ENCODE peak calls at places on chromosomes 12 and 14, in ten cellular contexts. I is nucleus accumbens; F is CD8-positive, alpha-beta T cell; S is activated T-helper 1 cell treated with Interleukin-2 at 50 U/mL for 16 hours; H is naive thymus-derived CD8-positive, alpha-beta T cell; P is H9; C is left ventricle myocardium inferior; V is lung; M is T1000; K is activated naive CD8-positive, alpha-beta T cell treated with anti-CD3 and anti-CD28 coated beads, Interleukin-2, amount 10 ng/mL, durations not matched to agents 7 days and 5 days. W is an unnamed sample.

GRCh38 chr12:70070494-70071007 is 172.7 kb upstream of the CNOT2 start:
- DNase-seq in P (no peak), I (no peak), H (no peak), F (no peak), M (no peak), S (no peak), V (no peak), K (no peak), C (no peak), W (no peak)

GRCh38 chr12:462936-463705 is 3.4 kb downstream of the B4GALNT3 start:
- DNase-seq in I (no peak), P (no peak), C (no peak), M (no peak), V (no peak), K (no peak), H (no peak), F (no peak), S (no peak), W (no peak)

GRCh38 chr12:101823891-101824290 is 6.9 kb downstream of the GNPTAB start:
- DNase-seq in V (peak; percentile 45), H (peak; percentile 85), M (no peak), K (peak; percentile 51), C (peak; percentile 39), I (peak; percentile 29), S (peak; percentile 50), P (peak; percentile 81), F (peak; percentile 51), W (peak; percentile 59)

GRCh38 chr14:53411110-53411509 is 258.0 kb upstream of the DDHD1 start:
- DNase-seq in K (no peak), P (no peak), V (no peak), C (no peak), M (no peak), S (no peak), H (no peak), I (no peak), F (no peak), W (peak; percentile 35)

GRCh38 chr14:64502476-64503183 is 1.0 kb downstream of the ZBTB25 start:
- DNase-seq in I (peak; percentile 61), F (no peak), C (no peak), M (no peak), K (peak; percentile 42), V (no peak), P (no peak), S (no peak), H (peak; percentile 40), W (no peak)

GRCh38 chr12:119258149-119258548 is 76.4 kb upstream of the CCDC60 start:
- DNase-seq in V (no peak), P (no peak), S (no peak), C (no peak), K (no peak), I (no peak), M (no peak), H (no peak), F (no peak), W (no peak)

GRCh38 chr12:52205584-52206308 is 13.9 kb upstream of the KRT80 start:
- DNase-seq in V (no peak), H (no peak), F (no peak), K (peak; percentile 5), C (no peak), S (no peak), I (no peak), M (no peak), P (no peak), W (no peak)

GRCh38 chr12:44078273-44078672 is 242.4 kb downstream of the TMEM117 start:
- DNase-seq in I (no peak), M (no peak), H (no peak), P (no peak), S (no peak), F (no peak), C (no peak), V (no peak), K (no peak), W (no peak)

GRCh38 chr12:49763006-49763591 is 21.7 kb downstream of the TMBIM6 start:
- DNase-seq in C (peak; percentile 75), F (peak; percentile 63), P (peak; percentile 84), K (peak; percentile 79), S (peak; percentile 60), I (peak; percentile 1), V (peak; percentile 70), M (peak; percentile 67), H (peak; percentile 71), W (peak; percentile 43)

GRCh38 chr12:15688838-15689237 is 100.3 kb downstream of the EPS8 start:
- DNase-seq in F (no peak), H (no peak), P (peak; percentile 38), C (no peak), I (no peak), M (no peak), S (no peak), K (no peak), V (no peak), W (no peak)

GRCh38 chr14:101880016-101880297 is 84.4 kb upstream of the DYNC1H1 start:
- DNase-seq in S (no peak), M (no peak), V (no peak), P (no peak), C (no peak), I (no peak), F (no peak), H (no peak), K (no peak), W (no peak)

GRCh38 chr14:89654998-89655397 is 238.0 kb upstream of the FOXN3 start:
- DNase-seq in M (no peak), S (no peak), C (no peak), V (no peak), H (no peak), F (no peak), K (no peak), I (no peak), P (no peak), W (no peak)

GRCh38 chr14:52694761-52695480 is 437 bp downstream of the ERO1A start:
- DNase-seq in K (peak; percentile 66), M (peak; percentile 14), I (peak; percentile 53), F (peak; percentile 51), H (peak; percentile 72), V (peak; percentile 51), S (peak; percentile 45), P (no peak), C (peak; percentile 26), W (peak; percentile 20)

GRCh38 chr14:50018236-50019210 is 97.8 kb downstream of the VCPKMT start:
- DNase-seq in H (no peak), K (no peak), I (no peak), S (no peak), F (no peak), C (no peak), V (no peak), P (no peak), M (no peak), W (peak; percentile 52)

GRCh38 chr12:5022465-5023061 is 21.1 kb upstream of the KCNA5 start:
- DNase-seq in I (no peak), P (peak; percentile 87), S (no peak), K (peak; percentile 57), F (no peak), C (no peak), V (no peak), M (no peak), H (peak; percentile 34), W (peak; percentile 16)

GRCh38 chr12:5251786-5252185 is 180.1 kb upstream of the NTF3 start:
- DNase-seq in F (no peak), M (no peak), C (no peak), I (no peak), S (no peak), H (no peak), V (no peak), K (no peak), P (no peak), W (no peak)

GRCh38 chr12:127810026-127810425 is 456.9 kb upstream of the TMEM132C start:
- DNase-seq in P (no peak), F (no peak), K (no peak), V (no peak), H (no peak), C (no peak), S (no peak), I (no peak), M (peak; percentile 69), W (peak; percentile 93)

GRCh38 chr14:98229676-98230366 is 1042.2 kb downstream of the BCL11B start:
- DNase-seq in H (peak; percentile 69), C (no peak), K (no peak), V (no peak), I (no peak), S (no peak), F (no peak), P (no peak), M (no peak), W (no peak)

GRCh38 chr12:3141339-3142321 is 64.5 kb downstream of the TSPAN9 start:
- DNase-seq in H (no peak), C (no peak), K (no peak), I (no peak), P (peak; percentile 62), M (no peak), V (no peak), F (no peak), S (no peak), W (no peak)

W was measured in A172.